ENCODE peak calls at places on chromosomes 2 and 18, in five cellular contexts. One of them, this sample, is unnamed.

GRCh38 chr2:68860111-68860510 is 11.1 kb downstream of the BMP10 start:
- DNase-seq in RWPE1: no peak
- DNase-seq in ovary: no peak
- DNase-seq in suprapubic skin: no peak
- DNase-seq in endodermal cell: no peak
- DNase-seq in this sample: no peak

GRCh38 chr2:149004836-149005235 is 33.7 kb upstream of the LYPD6B start:
- DNase-seq in RWPE1: no peak
- DNase-seq in ovary: no peak
- DNase-seq in suprapubic skin: no peak
- DNase-seq in endodermal cell: no peak
- DNase-seq in this sample: no peak

GRCh38 chr2:149597050-149598013 is 9.8 kb upstream of the MMADHC start:
- DNase-seq in RWPE1: peak; percentile 73
- DNase-seq in ovary: peak; percentile 39
- DNase-seq in suprapubic skin: no peak
- DNase-seq in endodermal cell: peak; percentile 81
- DNase-seq in this sample: peak; percentile 66

GRCh38 chr2:143468341-143468888 is 339.2 kb downstream of the ARHGAP15 start:
- DNase-seq in RWPE1: no peak
- DNase-seq in ovary: no peak
- DNase-seq in suprapubic skin: no peak
- DNase-seq in endodermal cell: no peak
- DNase-seq in this sample: no peak

GRCh38 chr2:95240091-95240490 is 32.8 kb downstream of the ZNF892 start:
- DNase-seq in RWPE1: peak; percentile 36
- DNase-seq in ovary: no peak
- DNase-seq in suprapubic skin: no peak
- DNase-seq in endodermal cell: no peak
- DNase-seq in this sample: no peak

GRCh38 chr18:9925369-9925768 is 11.6 kb downstream of the VAPA start:
- DNase-seq in RWPE1: no peak
- DNase-seq in ovary: no peak
- DNase-seq in suprapubic skin: no peak
- DNase-seq in endodermal cell: no peak
- DNase-seq in this sample: no peak

GRCh38 chr2:177464549-177464948 is 72.0 kb downstream of the AGPS start:
- DNase-seq in RWPE1: no peak
- DNase-seq in ovary: no peak
- DNase-seq in suprapubic skin: no peak
- DNase-seq in endodermal cell: no peak
- DNase-seq in this sample: no peak

GRCh38 chr2:20135631-20136050 is 84.2 kb upstream of the LAPTM4A start:
- DNase-seq in RWPE1: no peak
- DNase-seq in ovary: peak; percentile 68
- DNase-seq in suprapubic skin: no peak
- DNase-seq in endodermal cell: peak; percentile 94
- DNase-seq in this sample: peak; percentile 75

GRCh38 chr2:28755411-28755810 is 3.8 kb downstream of the PPP1CB start:
- DNase-seq in RWPE1: no peak
- DNase-seq in ovary: no peak
- DNase-seq in suprapubic skin: no peak
- DNase-seq in endodermal cell: no peak
- DNase-seq in this sample: no peak

GRCh38 chr2:8550481-8550880 is 131.4 kb upstream of the ID2 start:
- DNase-seq in RWPE1: no peak
- DNase-seq in ovary: peak; percentile 11
- DNase-seq in suprapubic skin: peak; percentile 53
- DNase-seq in endodermal cell: peak; percentile 33
- DNase-seq in this sample: no peak

GRCh38 chr18:9380571-9381390 is 46.2 kb downstream of the TWSG1 start:
- DNase-seq in RWPE1: no peak
- DNase-seq in ovary: no peak
- DNase-seq in suprapubic skin: no peak
- DNase-seq in endodermal cell: no peak
- DNase-seq in this sample: no peak

GRCh38 chr2:54239427-54239826 is 16.6 kb downstream of the TSPYL6 start:
- DNase-seq in RWPE1: no peak
- DNase-seq in ovary: no peak
- DNase-seq in suprapubic skin: no peak
- DNase-seq in endodermal cell: no peak
- DNase-seq in this sample: no peak

GRCh38 chr2:231348703-231349373 is 46.7 kb upstream of the B3GNT7 start:
- DNase-seq in RWPE1: no peak
- DNase-seq in ovary: no peak
- DNase-seq in suprapubic skin: no peak
- DNase-seq in endodermal cell: peak; percentile 7
- DNase-seq in this sample: no peak

GRCh38 chr2:135311962-135312361 is 219.1 kb downstream of the ZRANB3 start:
- DNase-seq in RWPE1: no peak
- DNase-seq in ovary: no peak
- DNase-seq in suprapubic skin: no peak
- DNase-seq in endodermal cell: no peak
- DNase-seq in this sample: no peak

GRCh38 chr2:227443889-227444568 is 27.9 kb upstream of the AGFG1 start:
- DNase-seq in RWPE1: no peak
- DNase-seq in ovary: no peak
- DNase-seq in suprapubic skin: no peak
- DNase-seq in endodermal cell: peak; percentile 64
- DNase-seq in this sample: no peak

GRCh38 chr2:390959-391358 is 103.1 kb upstream of the ALKAL2 start:
- DNase-seq in RWPE1: no peak
- DNase-seq in ovary: no peak
- DNase-seq in suprapubic skin: no peak
- DNase-seq in endodermal cell: peak; percentile 42
- DNase-seq in this sample: no peak

GRCh38 chr18:44895176-44895798 is 214.6 kb downstream of the SETBP1 start:
- DNase-seq in RWPE1: peak; percentile 36
- DNase-seq in ovary: peak; percentile 33
- DNase-seq in suprapubic skin: no peak
- DNase-seq in endodermal cell: no peak
- DNase-seq in this sample: peak; percentile 61

GRCh38 chr2:30481323-30481800 is 34.3 kb downstream of the LCLAT1 start:
- DNase-seq in RWPE1: no peak
- DNase-seq in ovary: no peak
- DNase-seq in suprapubic skin: no peak
- DNase-seq in endodermal cell: no peak
- DNase-seq in this sample: peak; percentile 32

GRCh38 chr18:48562075-48562474 is 23.2 kb downstream of the CTIF start:
- DNase-seq in RWPE1: no peak
- DNase-seq in ovary: no peak
- DNase-seq in suprapubic skin: no peak
- DNase-seq in endodermal cell: no peak
- DNase-seq in this sample: no peak

GRCh38 chr2:232973336-232973735 is 39.7 kb downstream of the NGEF start:
- DNase-seq in RWPE1: no peak
- DNase-seq in ovary: no peak
- DNase-seq in suprapubic skin: no peak
- DNase-seq in endodermal cell: peak; percentile 40
- DNase-seq in this sample: no peak

GRCh38 chr2:159118859-159119510 is 150.5 kb downstream of the TANC1 start:
- DNase-seq in RWPE1: no peak
- DNase-seq in ovary: no peak
- DNase-seq in suprapubic skin: no peak
- DNase-seq in endodermal cell: no peak
- DNase-seq in this sample: no peak

GRCh38 chr18:36321636-36322407 is 24.3 kb downstream of the FHOD3 start:
- DNase-seq in RWPE1: peak; percentile 55
- DNase-seq in ovary: no peak
- DNase-seq in suprapubic skin: no peak
- DNase-seq in endodermal cell: peak; percentile 39
- DNase-seq in this sample: peak; percentile 42

DNA sequence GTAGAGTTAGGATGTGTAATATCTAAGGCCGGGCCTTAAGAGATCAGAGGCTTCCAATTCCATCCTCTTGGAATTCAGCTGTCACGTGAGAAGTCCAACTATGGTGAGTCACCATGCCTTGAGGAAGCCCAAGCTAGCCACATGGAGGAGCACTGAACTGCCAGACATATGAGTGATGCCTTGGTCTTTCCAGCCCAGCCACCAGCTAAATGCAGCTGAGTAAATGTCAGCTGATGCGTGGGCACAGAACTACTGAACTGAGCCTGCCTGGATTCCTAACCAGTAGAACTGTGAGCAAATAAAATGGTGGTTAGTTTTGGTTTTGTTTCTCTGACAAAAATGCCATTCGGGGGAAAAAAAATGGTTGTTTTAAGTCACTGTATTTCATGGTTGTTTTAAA is 153.7 kb upstream of the SERTAD2 start:
- DNase-seq in RWPE1: peak; percentile 89
- DNase-seq in ovary: no peak
- DNase-seq in suprapubic skin: no peak
- DNase-seq in endodermal cell: no peak
- DNase-seq in this sample: peak; percentile 64
- TF ChIP-seq CTCF in RWPE1: no peak
- TF ChIP-seq CTCF in ovary: no peak
- TF ChIP-seq CTCF in suprapubic skin: no peak
- TF ChIP-seq CTCF in endodermal cell: no peak
- TF ChIP-seq CTCF in this sample: peak; percentile 8

GRCh38 chr2:217914878-217915277 is 87.9 kb downstream of the TNS1 start:
- DNase-seq in RWPE1: no peak
- DNase-seq in ovary: peak; percentile 32
- DNase-seq in suprapubic skin: no peak
- DNase-seq in endodermal cell: no peak
- DNase-seq in this sample: no peak
- TF ChIP-seq CTCF in RWPE1: no peak
- TF ChIP-seq CTCF in ovary: no peak
- TF ChIP-seq CTCF in suprapubic skin: no peak
- TF ChIP-seq CTCF in endodermal cell: no peak
- TF ChIP-seq CTCF in this sample: no peak

DNA sequence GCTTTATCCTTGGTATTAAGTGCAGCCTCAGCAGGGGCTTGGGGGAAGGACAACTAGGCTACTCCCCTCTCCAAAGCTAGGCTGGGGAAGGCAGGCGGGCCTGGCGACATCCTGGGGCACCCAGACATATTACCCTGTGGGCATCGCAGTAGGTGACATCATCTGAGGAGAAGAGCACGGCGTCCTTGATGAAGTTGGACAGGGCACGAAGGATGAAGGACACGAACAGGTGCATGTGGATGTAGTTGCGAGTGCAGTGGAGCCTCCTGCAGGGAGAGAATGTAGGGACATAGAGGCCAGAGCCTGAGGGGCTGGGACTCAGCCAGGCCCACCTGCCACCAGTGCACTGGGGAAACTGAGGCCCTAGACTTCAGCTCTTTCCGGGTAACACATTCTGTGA is 32.3 kb downstream of the TMEM37 start:
- DNase-seq in RWPE1: no peak
- DNase-seq in ovary: no peak
- DNase-seq in suprapubic skin: no peak
- DNase-seq in endodermal cell: no peak
- DNase-seq in this sample: no peak
- TF ChIP-seq CTCF in RWPE1: no peak
- TF ChIP-seq CTCF in ovary: no peak
- TF ChIP-seq CTCF in suprapubic skin: no peak
- TF ChIP-seq CTCF in endodermal cell: peak; percentile 40
- TF ChIP-seq CTCF in this sample: no peak

GRCh38 chr2:127656569-127657231 is 10.7 kb downstream of the GPR17 start:
- DNase-seq in RWPE1: no peak
- DNase-seq in ovary: no peak
- DNase-seq in suprapubic skin: no peak
- DNase-seq in endodermal cell: no peak
- DNase-seq in this sample: no peak

GRCh38 chr2:127657232-127657595 is 11.3 kb downstream of the GPR17 start:
- DNase-seq in RWPE1: no peak
- DNase-seq in ovary: no peak
- DNase-seq in suprapubic skin: no peak
- DNase-seq in endodermal cell: no peak
- DNase-seq in this sample: no peak

GRCh38 chr2:127654084-127654837 is 8.3 kb downstream of the GPR17 start:
- DNase-seq in RWPE1: no peak
- DNase-seq in ovary: no peak
- DNase-seq in suprapubic skin: no peak
- DNase-seq in endodermal cell: no peak
- DNase-seq in this sample: no peak

GRCh38 chr2:127654838-127655175 is 8.9 kb downstream of the GPR17 start:
- DNase-seq in RWPE1: no peak
- DNase-seq in ovary: no peak
- DNase-seq in suprapubic skin: no peak
- DNase-seq in endodermal cell: no peak
- DNase-seq in this sample: no peak

GRCh38 chr2:127655209-127656073 is 9.5 kb downstream of the GPR17 start:
- DNase-seq in RWPE1: no peak
- DNase-seq in ovary: no peak
- DNase-seq in suprapubic skin: no peak
- DNase-seq in endodermal cell: no peak
- DNase-seq in this sample: no peak
- TF ChIP-seq CTCF in RWPE1: no peak
- TF ChIP-seq CTCF in ovary: no peak
- TF ChIP-seq CTCF in suprapubic skin: no peak
- TF ChIP-seq CTCF in endodermal cell: no peak
- TF ChIP-seq CTCF in this sample: no peak

GRCh38 chr2:219308142-219309093 is 783 bp downstream of the PTPRN start:
- DNase-seq in RWPE1: peak; percentile 74
- DNase-seq in ovary: peak; percentile 55
- DNase-seq in suprapubic skin: no peak
- DNase-seq in endodermal cell: peak; percentile 97
- DNase-seq in this sample: peak; percentile 69
- TF ChIP-seq CTCF in RWPE1: no peak
- TF ChIP-seq CTCF in ovary: no peak
- TF ChIP-seq CTCF in suprapubic skin: no peak
- TF ChIP-seq CTCF in endodermal cell: no peak
- TF ChIP-seq CTCF in this sample: no peak

GRCh38 chr2:171143670-171144062 is 17.0 kb downstream of the TLK1 start:
- DNase-seq in RWPE1: no peak
- DNase-seq in ovary: no peak
- DNase-seq in suprapubic skin: no peak
- DNase-seq in endodermal cell: no peak
- DNase-seq in this sample: no peak

GRCh38 chr2:171146071-171146470 is 14.6 kb downstream of the TLK1 start:
- DNase-seq in RWPE1: no peak
- DNase-seq in ovary: no peak
- DNase-seq in suprapubic skin: no peak
- DNase-seq in endodermal cell: no peak
- DNase-seq in this sample: no peak

GRCh38 chr2:171142398-171142797 is 18.3 kb downstream of the TLK1 start:
- DNase-seq in RWPE1: no peak
- DNase-seq in ovary: no peak
- DNase-seq in suprapubic skin: no peak
- DNase-seq in endodermal cell: no peak
- DNase-seq in this sample: no peak

GRCh38 chr2:171139860-171140259 is 20.8 kb downstream of the TLK1 start:
- DNase-seq in RWPE1: no peak
- DNase-seq in ovary: no peak
- DNase-seq in suprapubic skin: no peak
- DNase-seq in endodermal cell: peak; percentile 79
- DNase-seq in this sample: no peak

DNA sequence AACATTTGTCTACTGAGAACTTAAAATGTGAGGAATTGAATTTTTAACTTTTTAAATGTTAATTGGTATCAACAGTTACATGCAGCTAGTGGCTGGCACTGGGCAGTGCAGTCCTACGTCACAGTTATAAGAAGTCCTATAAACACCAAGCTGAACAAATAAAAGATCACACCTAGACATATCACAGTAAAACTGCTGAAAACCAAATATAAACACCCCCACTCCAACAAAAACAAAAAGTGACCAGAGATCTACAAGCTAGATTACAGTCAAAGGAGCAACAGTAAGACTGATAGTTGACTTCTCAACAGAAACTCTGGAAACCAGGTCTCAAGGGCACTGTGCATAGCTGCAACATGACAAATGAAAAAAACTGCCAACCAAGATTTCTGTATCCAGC is 19.4 kb downstream of the TLK1 start:
- DNase-seq in RWPE1: no peak
- DNase-seq in ovary: no peak
- DNase-seq in suprapubic skin: no peak
- DNase-seq in endodermal cell: no peak
- DNase-seq in this sample: no peak
- TF ChIP-seq CTCF in RWPE1: no peak
- TF ChIP-seq CTCF in ovary: no peak
- TF ChIP-seq CTCF in suprapubic skin: no peak
- TF ChIP-seq CTCF in endodermal cell: peak; percentile 55
- TF ChIP-seq CTCF in this sample: no peak

This sample was measured in Calu3.